ENCODE peak calls at places on chromosomes 4 and X, in five cellular contexts. One of them, this sample, is unnamed.

GRCh38 chrX:109252789-109253188 is 229.1 kb downstream of the GUCY2F start:
- DNase-seq in adipocyte: no peak
- DNase-seq in PC-3: no peak
- DNase-seq in cardiac muscle cell: no peak
- DNase-seq in colonic mucosa: no peak
- DNase-seq in this sample: no peak

GRCh38 chr4:1356181-1356998 is 9.4 kb downstream of the UVSSA start:
- DNase-seq in adipocyte: peak
- DNase-seq in PC-3: peak
- DNase-seq in cardiac muscle cell: peak
- DNase-seq in colonic mucosa: peak
- DNase-seq in this sample: peak

GRCh38 chrX:3638280-3638873 is 75.1 kb downstream of the PRKX start:
- DNase-seq in adipocyte: peak
- DNase-seq in PC-3: peak
- DNase-seq in cardiac muscle cell: peak
- DNase-seq in colonic mucosa: peak
- DNase-seq in this sample: peak

GRCh38 chr4:18953613-18954012 is 932.1 kb upstream of the LCORL start:
- DNase-seq in adipocyte: no peak
- DNase-seq in PC-3: no peak
- DNase-seq in cardiac muscle cell: no peak
- DNase-seq in colonic mucosa: no peak
- DNase-seq in this sample: no peak

GRCh38 chr4:183295711-183296110 is 24.4 kb downstream of the CLDN22 start:
- DNase-seq in adipocyte: no peak
- DNase-seq in PC-3: no peak
- DNase-seq in cardiac muscle cell: no peak
- DNase-seq in colonic mucosa: no peak
- DNase-seq in this sample: no peak

GRCh38 chr4:22625301-22625700 is 67.4 kb upstream of the GBA3 start:
- DNase-seq in adipocyte: no peak
- DNase-seq in PC-3: peak
- DNase-seq in cardiac muscle cell: no peak
- DNase-seq in colonic mucosa: no peak
- DNase-seq in this sample: no peak

GRCh38 chr4:118888666-118889312 is at the start of gene SYNPO2:
- DNase-seq in adipocyte: peak
- DNase-seq in PC-3: peak
- DNase-seq in cardiac muscle cell: peak
- DNase-seq in colonic mucosa: peak
- DNase-seq in this sample: peak

GRCh38 chrX:51955200-51955599 is 61.8 kb downstream of the MAGED1 start:
- DNase-seq in adipocyte: no peak
- DNase-seq in PC-3: peak
- DNase-seq in cardiac muscle cell: no peak
- DNase-seq in colonic mucosa: no peak
- DNase-seq in this sample: no peak

GRCh38 chr4:109826719-109827118 is 1.1 kb upstream of the RRH start:
- DNase-seq in adipocyte: peak
- DNase-seq in PC-3: peak
- DNase-seq in cardiac muscle cell: peak
- DNase-seq in colonic mucosa: no peak
- DNase-seq in this sample: no peak

GRCh38 chr4:176256921-176257320 is 12.1 kb downstream of the ASB5 start:
- DNase-seq in adipocyte: no peak
- DNase-seq in PC-3: no peak
- DNase-seq in cardiac muscle cell: no peak
- DNase-seq in colonic mucosa: no peak
- DNase-seq in this sample: no peak

GRCh38 chr4:140252144-140252741 is 98.3 kb upstream of the MAML3 start:
- DNase-seq in adipocyte: no peak
- DNase-seq in PC-3: peak
- DNase-seq in cardiac muscle cell: no peak
- DNase-seq in colonic mucosa: peak
- DNase-seq in this sample: peak

GRCh38 chr4:123479944-123480343 is 83.3 kb downstream of the SPRY1 start:
- DNase-seq in adipocyte: peak
- DNase-seq in PC-3: peak
- DNase-seq in cardiac muscle cell: no peak
- DNase-seq in colonic mucosa: no peak
- DNase-seq in this sample: no peak

GRCh38 chrX:17474892-17475291 is 99.9 kb downstream of the NHS start:
- DNase-seq in adipocyte: no peak
- DNase-seq in PC-3: peak
- DNase-seq in cardiac muscle cell: no peak
- DNase-seq in colonic mucosa: no peak
- DNase-seq in this sample: no peak

GRCh38 chr4:56448301-56448700 is 12.2 kb downstream of the PAICS start:
- DNase-seq in adipocyte: no peak
- DNase-seq in PC-3: no peak
- DNase-seq in cardiac muscle cell: no peak
- DNase-seq in colonic mucosa: no peak
- DNase-seq in this sample: no peak

GRCh38 chr4:79757580-79757979 is 315.4 kb downstream of the ANTXR2 start:
- DNase-seq in adipocyte: no peak
- DNase-seq in PC-3: peak
- DNase-seq in cardiac muscle cell: no peak
- DNase-seq in colonic mucosa: no peak
- DNase-seq in this sample: no peak

GRCh38 chr4:64230709-64231310 is 178.4 kb downstream of the TECRL start:
- DNase-seq in adipocyte: no peak
- DNase-seq in PC-3: peak
- DNase-seq in cardiac muscle cell: peak
- DNase-seq in colonic mucosa: no peak
- DNase-seq in this sample: no peak

GRCh38 chrX:10237255-10237654 is 80.5 kb downstream of the CLCN4 start:
- DNase-seq in adipocyte: no peak
- DNase-seq in PC-3: no peak
- DNase-seq in cardiac muscle cell: no peak
- DNase-seq in colonic mucosa: no peak
- DNase-seq in this sample: no peak

GRCh38 chrX:67563469-67564448 is 19.9 kb downstream of the AR start:
- DNase-seq in adipocyte: no peak
- DNase-seq in PC-3: no peak
- DNase-seq in cardiac muscle cell: no peak
- DNase-seq in colonic mucosa: no peak
- DNase-seq in this sample: no peak

GRCh38 chr4:16384496-16384895 is 158.2 kb upstream of the TAPT1 start:
- DNase-seq in adipocyte: no peak
- DNase-seq in PC-3: no peak
- DNase-seq in cardiac muscle cell: no peak
- DNase-seq in colonic mucosa: no peak
- DNase-seq in this sample: no peak

GRCh38 chr4:98932539-98932938 is 3.6 kb upstream of the EIF4E start:
- DNase-seq in adipocyte: peak
- DNase-seq in PC-3: peak
- DNase-seq in cardiac muscle cell: no peak
- DNase-seq in colonic mucosa: no peak
- DNase-seq in this sample: no peak

GRCh38 chr4:30879841-30880240 is 159.7 kb downstream of the PCDH7 start:
- DNase-seq in adipocyte: no peak
- DNase-seq in PC-3: no peak
- DNase-seq in cardiac muscle cell: no peak
- DNase-seq in colonic mucosa: no peak
- DNase-seq in this sample: no peak

GRCh38 chr4:22515888-22516541 is at the start of gene ADGRA3:
- DNase-seq in adipocyte: peak
- DNase-seq in PC-3: peak
- DNase-seq in cardiac muscle cell: peak
- DNase-seq in colonic mucosa: peak
- DNase-seq in this sample: peak

GRCh38 chr4:189436207-189436606 is 504.5 kb upstream of the FRG1 start:
- DNase-seq in adipocyte: peak
- DNase-seq in PC-3: peak
- DNase-seq in cardiac muscle cell: no peak
- DNase-seq in colonic mucosa: no peak
- DNase-seq in this sample: no peak

GRCh38 chr4:72314869-72315268 is 254.2 kb downstream of the ADAMTS3 start:
- DNase-seq in adipocyte: peak
- DNase-seq in PC-3: peak
- DNase-seq in cardiac muscle cell: peak
- DNase-seq in colonic mucosa: peak
- DNase-seq in this sample: peak

GRCh38 chrX:4935846-4936245 is 1222.4 kb upstream of the PRKX start:
- DNase-seq in adipocyte: no peak
- DNase-seq in PC-3: peak
- DNase-seq in cardiac muscle cell: no peak
- DNase-seq in colonic mucosa: no peak
- DNase-seq in this sample: no peak

GRCh38 chr4:174973336-174973735 is 55.2 kb downstream of the ADAM29 start:
- DNase-seq in adipocyte: no peak
- DNase-seq in PC-3: no peak
- DNase-seq in cardiac muscle cell: no peak
- DNase-seq in colonic mucosa: no peak
- DNase-seq in this sample: no peak

GRCh38 chr4:56764775-56765174 is 56.7 kb downstream of the SPINK2 start:
- DNase-seq in adipocyte: peak
- DNase-seq in PC-3: peak
- DNase-seq in cardiac muscle cell: no peak
- DNase-seq in colonic mucosa: no peak
- DNase-seq in this sample: no peak

GRCh38 chrX:12979011-12979629 is 4.2 kb downstream of the TMSB4X start:
- DNase-seq in adipocyte: peak
- DNase-seq in PC-3: no peak
- DNase-seq in cardiac muscle cell: no peak
- DNase-seq in colonic mucosa: no peak
- DNase-seq in this sample: no peak

GRCh38 chrX:42533761-42534160 is 244.2 kb downstream of the PPP1R2C start:
- DNase-seq in adipocyte: no peak
- DNase-seq in PC-3: no peak
- DNase-seq in cardiac muscle cell: no peak
- DNase-seq in colonic mucosa: no peak
- DNase-seq in this sample: no peak
- H3K4me3 ChIP-seq in adipocyte: no peak
- H3K4me3 ChIP-seq in PC-3: no peak
- H3K4me3 ChIP-seq in cardiac muscle cell: no peak
- H3K4me3 ChIP-seq in colonic mucosa: no peak
- H3K4me3 ChIP-seq in this sample: no peak

DNA sequence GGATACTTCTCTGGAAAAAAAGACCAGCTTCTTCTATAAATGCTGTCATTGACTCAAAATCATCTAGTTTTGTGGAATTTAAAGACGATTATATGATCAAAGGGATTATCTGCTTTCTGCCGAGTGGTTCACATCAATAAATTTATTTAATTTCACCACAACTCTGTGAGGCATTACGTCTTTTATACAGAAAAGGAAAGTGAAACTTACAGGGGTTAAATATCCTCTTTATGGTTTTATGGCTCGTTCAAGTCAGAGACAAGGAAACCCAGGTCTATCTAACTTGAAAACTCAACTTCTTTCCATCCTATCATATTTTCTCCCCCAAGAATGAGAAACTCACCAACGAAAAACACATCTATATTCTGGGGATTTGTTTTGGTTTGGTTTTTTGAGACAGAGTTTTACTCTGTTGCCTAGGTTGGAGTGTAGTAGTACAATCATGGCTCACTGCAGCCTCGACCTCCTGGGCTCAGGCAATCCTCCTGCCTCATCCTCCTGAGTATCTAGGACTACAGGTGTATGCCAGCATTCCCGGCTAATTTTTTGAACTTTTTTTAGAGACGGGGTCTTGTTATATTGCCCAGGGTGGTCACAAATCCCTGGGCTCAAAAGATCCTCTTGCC is 377.9 kb upstream of the EMCN start:
- DNase-seq in adipocyte: peak
- DNase-seq in PC-3: no peak
- DNase-seq in cardiac muscle cell: no peak
- DNase-seq in colonic mucosa: no peak
- DNase-seq in this sample: no peak
- H3K4me3 ChIP-seq in adipocyte: peak
- H3K4me3 ChIP-seq in PC-3: no peak
- H3K4me3 ChIP-seq in cardiac muscle cell: no peak
- H3K4me3 ChIP-seq in colonic mucosa: no peak
- H3K4me3 ChIP-seq in this sample: no peak

DNA sequence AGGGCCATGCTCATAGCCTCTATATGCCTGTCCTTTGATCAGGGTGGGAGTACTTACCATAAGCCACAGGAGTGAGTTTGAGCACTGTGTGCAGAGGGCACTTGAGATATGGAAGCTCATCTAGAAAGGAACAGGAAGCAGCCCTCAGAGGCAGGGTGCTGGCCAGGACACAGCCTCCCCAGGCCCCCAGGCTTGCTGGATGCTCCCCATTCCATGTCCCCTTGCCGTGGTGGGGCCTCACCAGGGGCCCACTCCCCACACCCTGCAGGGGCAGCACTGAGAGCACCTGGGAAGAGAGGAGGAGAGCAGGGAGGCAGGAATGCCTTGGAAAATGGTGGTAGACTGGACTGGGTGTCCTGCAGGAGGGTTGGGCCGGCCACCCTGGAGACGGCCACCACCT is 14.3 kb downstream of the TRO start:
- DNase-seq in adipocyte: no peak
- DNase-seq in PC-3: no peak
- DNase-seq in cardiac muscle cell: no peak
- DNase-seq in colonic mucosa: no peak
- DNase-seq in this sample: no peak
- H3K4me3 ChIP-seq in adipocyte: no peak
- H3K4me3 ChIP-seq in PC-3: no peak
- H3K4me3 ChIP-seq in cardiac muscle cell: no peak
- H3K4me3 ChIP-seq in colonic mucosa: no peak
- H3K4me3 ChIP-seq in this sample: no peak

DNA sequence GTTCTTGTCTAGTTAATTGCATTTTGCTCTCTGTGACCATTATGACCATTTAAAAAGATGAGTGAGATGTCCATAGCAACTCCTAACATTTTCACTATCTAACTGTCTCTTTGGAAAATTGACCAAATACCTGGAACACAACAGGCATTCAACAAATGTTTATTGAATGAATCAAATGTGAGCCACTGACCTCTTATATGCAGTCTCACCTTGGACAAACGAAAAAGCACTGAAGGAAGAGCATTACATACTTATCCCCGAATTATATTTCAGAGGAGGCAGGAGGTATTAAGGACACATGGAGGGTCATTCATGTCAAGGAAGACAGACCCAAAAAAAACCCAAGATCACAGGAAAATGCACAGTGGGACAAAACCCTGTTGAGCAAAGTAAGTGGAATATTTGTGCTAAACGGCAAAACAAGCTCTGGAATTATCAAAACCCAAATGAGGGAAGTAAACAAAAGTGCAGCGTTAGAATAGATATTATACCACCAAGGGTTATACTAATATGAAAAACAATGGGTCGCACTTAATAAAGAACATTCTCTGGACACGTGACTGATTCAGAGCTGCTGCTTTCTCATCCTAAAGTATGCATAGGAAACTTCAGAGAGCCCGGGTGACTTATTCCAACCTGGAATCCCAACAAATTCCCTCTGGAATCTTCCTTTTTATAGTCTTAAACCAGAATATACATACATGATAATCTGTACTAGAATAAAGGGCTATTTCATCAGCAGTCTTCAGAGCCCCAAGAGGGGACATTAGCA is 131.9 kb downstream of the AMELX start:
- DNase-seq in adipocyte: no peak
- DNase-seq in PC-3: peak
- DNase-seq in cardiac muscle cell: no peak
- DNase-seq in colonic mucosa: no peak
- DNase-seq in this sample: no peak
- H3K4me3 ChIP-seq in adipocyte: peak
- H3K4me3 ChIP-seq in PC-3: no peak
- H3K4me3 ChIP-seq in cardiac muscle cell: no peak
- H3K4me3 ChIP-seq in colonic mucosa: no peak
- H3K4me3 ChIP-seq in this sample: peak

GRCh38 chr4:90816754-90817153 is 689.6 kb downstream of the CCSER1 start:
- DNase-seq in adipocyte: no peak
- DNase-seq in PC-3: no peak
- DNase-seq in cardiac muscle cell: no peak
- DNase-seq in colonic mucosa: no peak
- DNase-seq in this sample: no peak
- H3K4me3 ChIP-seq in adipocyte: no peak
- H3K4me3 ChIP-seq in PC-3: no peak
- H3K4me3 ChIP-seq in cardiac muscle cell: no peak
- H3K4me3 ChIP-seq in colonic mucosa: no peak
- H3K4me3 ChIP-seq in this sample: no peak

This sample was measured in prostate gland.